ENCODE peak calls at places on chromosomes 5 and 9, in six cellular contexts. T is tibial nerve, D is psoas muscle, C is PC-3, B is hepatocyte, E is right lobe of liver. L is an unnamed sample. For H3K36me3, the result is how much of the 10 kb centered on the place peaks cover.

GRCh38 chr5:150448353-150448752 is 1.2 kb downstream of the RPS14 start:
- DNase-seq in T (no peak), D (no peak), C (no peak), B (no peak), E (no peak), L (no peak)

GRCh38 chr5:44506561-44506960 is 117.3 kb upstream of the FGF10 start:
- DNase-seq in T (no peak), D (no peak), C (no peak), B (no peak), E (no peak), L (no peak)

GRCh38 chr9:136220017-136220729 is 15.2 kb upstream of the LHX3 start:
- DNase-seq in T (no peak), D (no peak), C (peak), B (no peak), E (no peak), L (no peak)

GRCh38 chr5:55600536-55601208 is 65.9 kb upstream of the PLPP1 start:
- DNase-seq in T (no peak), D (no peak), C (peak), B (peak), E (no peak), L (no peak)

GRCh38 chr9:85224729-85225128 is 517.0 kb downstream of the AGTPBP1 start:
- DNase-seq in T (no peak), D (no peak), C (peak), B (peak), E (no peak), L (no peak)

GRCh38 chr9:112280904-112281303 is 52.5 kb downstream of the PTBP3 start:
- DNase-seq in T (no peak), D (no peak), C (no peak), B (no peak), E (no peak), L (no peak)

GRCh38 chr5:179401-179800 is 11.9 kb upstream of the LRRC14B start:
- DNase-seq in T (no peak), D (no peak), C (no peak), B (no peak), E (no peak), L (no peak)

GRCh38 chr5:126043684-126044083 is 379.5 kb upstream of the GRAMD2B start:
- DNase-seq in T (no peak), D (no peak), C (no peak), B (no peak), E (no peak), L (no peak)

GRCh38 chr5:172453206-172453985 is 929 bp downstream of the SH3PXD2B start:
- DNase-seq in T (no peak), D (no peak), C (no peak), B (peak), E (no peak), L (no peak)

GRCh38 chr5:154196955-154197652 is 6.6 kb downstream of the GALNT10 start:
- DNase-seq in T (no peak), D (no peak), C (no peak), B (peak), E (no peak), L (no peak)

GRCh38 chr9:97923529-97924108 is 1.3 kb upstream of the TRMO start:
- DNase-seq in T (peak), D (peak), C (peak), B (peak), E (peak), L (peak)

GRCh38 chr9:133563286-133564213 is 29.0 kb downstream of the ADAMTSL2 start:
- DNase-seq in T (no peak), D (peak), C (peak), B (peak), E (no peak), L (no peak)

GRCh38 chr5:1007681-1008450 is 736 bp upstream of the NKD2 start:
- DNase-seq in T (no peak), D (no peak), C (no peak), B (no peak), E (peak), L (peak)

GRCh38 chr9:112771359-112772214 is 21.0 kb downstream of the SNX30 start:
- DNase-seq in T (no peak), D (no peak), C (no peak), B (no peak), E (no peak), L (no peak)

GRCh38 chr5:146561711-146562110 is 45.7 kb upstream of the GPR151 start:
- DNase-seq in T (no peak), D (no peak), C (no peak), B (no peak), E (no peak), L (no peak)

DNA sequence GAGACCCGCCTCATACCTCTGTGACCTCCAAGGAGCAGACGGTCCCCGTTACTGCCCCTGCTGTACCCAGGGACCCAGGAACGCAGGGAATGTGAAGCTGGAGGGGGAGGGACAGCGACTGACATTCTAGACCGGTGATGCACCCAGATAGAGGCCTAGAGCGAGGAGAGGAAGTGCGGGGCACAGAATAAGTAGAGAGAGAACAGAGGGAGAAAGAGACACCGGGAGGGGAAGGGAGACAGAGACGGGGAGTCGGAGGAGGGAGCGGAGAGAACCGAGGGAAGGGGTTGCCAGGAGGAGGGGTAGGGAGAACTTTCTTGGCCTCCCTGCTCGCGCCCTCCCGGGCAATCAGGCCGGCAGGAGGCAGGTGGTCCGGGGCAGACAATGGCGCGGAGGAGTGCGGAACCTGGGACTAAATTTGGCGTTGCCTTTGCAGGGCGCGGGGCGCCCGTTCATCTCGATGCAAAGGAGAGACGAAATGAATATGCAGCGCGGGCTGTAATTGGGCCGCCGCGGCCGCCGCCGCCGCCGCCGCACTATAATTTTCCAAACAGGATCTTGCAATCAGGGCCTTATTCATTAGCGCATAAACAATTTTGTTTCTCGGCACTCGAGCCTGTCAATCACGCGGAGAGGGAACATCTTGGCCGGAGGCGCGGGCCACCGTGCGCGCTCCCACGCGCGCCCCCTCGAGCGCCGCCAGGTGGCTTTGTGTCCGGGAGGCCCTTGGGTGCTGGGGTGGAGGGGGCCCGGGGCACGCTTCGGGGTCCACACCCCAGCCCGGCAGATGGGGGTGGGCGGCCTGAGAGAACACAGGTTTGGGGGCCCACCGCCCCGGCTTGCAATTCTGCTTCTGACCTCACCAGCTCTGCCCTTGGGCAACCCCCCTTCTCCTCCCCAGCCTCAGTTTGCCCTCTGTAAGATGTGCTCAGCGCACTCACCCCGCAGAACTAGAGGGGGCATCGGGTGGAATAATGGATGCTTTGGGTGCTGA is 32.9 kb downstream of the NDUFA8 start:
- DNase-seq in T (no peak), D (no peak), C (peak), B (peak), E (no peak), L (no peak)
- TF ChIP-seq CTCF in T (no peak), D (no peak), C (no peak), B (peak), E (no peak), L (no peak)

GRCh38 chr9:77673912-77674791 is 26.0 kb upstream of the GNA14 start:
- DNase-seq in T (no peak), D (no peak), C (no peak), B (no peak), E (no peak), L (no peak)
- H3K27ac ChIP-seq in T (no peak), D (no peak), C (no peak), B (peak), E (no peak), L (no peak)

DNA sequence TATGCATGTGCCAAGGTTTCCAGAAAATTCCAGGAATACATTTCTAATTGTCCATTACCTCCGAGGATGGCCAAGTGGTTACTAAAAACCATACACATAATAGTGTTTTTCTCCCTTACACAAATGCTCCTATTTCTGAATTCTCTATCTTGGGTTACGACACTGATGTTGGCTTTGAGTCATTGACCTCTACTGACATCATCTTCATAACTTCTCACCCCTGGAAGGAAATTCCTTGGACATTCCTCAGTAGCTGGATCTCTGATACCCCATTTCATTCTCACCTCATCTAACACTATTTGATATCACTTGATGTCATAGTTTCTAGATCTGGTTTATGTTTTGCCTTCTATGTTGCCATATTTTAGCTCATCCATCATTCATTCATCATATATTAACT is 287.2 kb downstream of the CTNND2 start:
- DNase-seq in T (no peak), D (no peak), C (no peak), B (no peak), E (no peak), L (no peak)
- H3K36me3 ChIP-seq in T (under half), D (under half), C (under half), B (under half), E (under half), L (under half)

GRCh38 chr5:169089343-169089742 is 211.6 kb downstream of the SLIT3 start:
- DNase-seq in T (no peak), D (no peak), C (no peak), B (no peak), E (no peak), L (no peak)
- TF ChIP-seq CTCF in T (no peak), D (no peak), C (peak), B (no peak), E (no peak), L (no peak)

GRCh38 chr5:80487829-80488708 is at the start of gene FAM151B:
- DNase-seq in T (peak), D (peak), C (peak), B (peak), E (peak), L (peak)
- H3K27ac ChIP-seq in T (peak), D (peak), C (peak), B (peak), E (peak), L (peak)

GRCh38 chr5:142831019-142831403 is 60.8 kb downstream of the ARHGAP26 start:
- DNase-seq in T (no peak), D (no peak), C (no peak), B (no peak), E (no peak), L (no peak)
- H3K36me3 ChIP-seq in T (under half), D (under half), C (under half), B (under half), E (under half), L (under half)

L was measured in pancreas.